ENCODE peak calls at places on chromosomes 4 and X, in eight cellular contexts. E is foreskin keratinocyte, D is HCT116, I is tibial artery, J is stomach, L is pancreas, F is right lobe of liver, N is testis. U is an unnamed sample.

GRCh38 chr4:94974773-94975172 is 217.0 kb downstream of the BMPR1B start:
- DNase-seq in E (peak; percentile 20), D (no peak), I (no peak), J (no peak), L (no peak), F (no peak), N (no peak), U (no peak)

GRCh38 chr4:77327151-77327550 is 170.1 kb downstream of the CCNG2 start:
- DNase-seq in E (no peak), D (no peak), I (no peak), J (no peak), L (no peak), F (no peak), N (no peak), U (no peak)

GRCh38 chr4:110211007-110211769 is 12.8 kb upstream of the ELOVL6 start:
- DNase-seq in E (peak; percentile 18), D (no peak), I (no peak), J (no peak), L (no peak), F (no peak), N (peak; percentile 22), U (peak; percentile 40)

GRCh38 chrX:127457161-127457560 is 595.0 kb downstream of the ACTRT1 start:
- DNase-seq in E (peak; percentile 0), D (no peak), I (no peak), J (no peak), L (no peak), F (no peak), N (no peak), U (no peak)

GRCh38 chrX:109840585-109840984 is 107.5 kb upstream of the ACSL4 start:
- DNase-seq in E (peak; percentile 88), D (peak; percentile 21), I (peak; percentile 63), J (no peak), L (no peak), F (no peak), N (peak; percentile 19), U (no peak)

GRCh38 chrX:153766098-153766817 is 2.2 kb downstream of the PLXNB3 start:
- DNase-seq in E (peak; percentile 55), D (no peak), I (no peak), J (no peak), L (peak; percentile 58), F (peak; percentile 27), N (no peak), U (peak; percentile 74)

GRCh38 chrX:123993326-123993725 is 31.8 kb downstream of the STAG2 start:
- DNase-seq in E (peak; percentile 83), D (no peak), I (no peak), J (no peak), L (no peak), F (no peak), N (no peak), U (peak; percentile 57)

GRCh38 chrX:2301901-2302300 is 198.9 kb downstream of the DHRSX start:
- DNase-seq in E (no peak), D (no peak), I (no peak), J (no peak), L (no peak), F (no peak), N (no peak), U (no peak)

GRCh38 chrX:153900806-153901752 is 3.4 kb upstream of the AVPR2 start:
- DNase-seq in E (peak; percentile 86), D (no peak), I (peak; percentile 68), J (peak; percentile 30), L (no peak), F (peak; percentile 32), N (peak; percentile 44), U (peak; percentile 46)

GRCh38 chr4:185256444-185256843 is 47.0 kb downstream of the SNX25 start:
- DNase-seq in E (peak; percentile 75), D (peak; percentile 12), I (no peak), J (no peak), L (no peak), F (no peak), N (no peak), U (no peak)

GRCh38 chrX:135977611-135978010 is 3.8 kb upstream of the MMGT1 start:
- DNase-seq in E (peak; percentile 34), D (no peak), I (no peak), J (no peak), L (no peak), F (no peak), N (no peak), U (no peak)

GRCh38 chr4:189498457-189498856 is 442.2 kb upstream of the FRG1 start:
- DNase-seq in E (no peak), D (no peak), I (no peak), J (no peak), L (no peak), F (no peak), N (no peak), U (no peak)

DNA sequence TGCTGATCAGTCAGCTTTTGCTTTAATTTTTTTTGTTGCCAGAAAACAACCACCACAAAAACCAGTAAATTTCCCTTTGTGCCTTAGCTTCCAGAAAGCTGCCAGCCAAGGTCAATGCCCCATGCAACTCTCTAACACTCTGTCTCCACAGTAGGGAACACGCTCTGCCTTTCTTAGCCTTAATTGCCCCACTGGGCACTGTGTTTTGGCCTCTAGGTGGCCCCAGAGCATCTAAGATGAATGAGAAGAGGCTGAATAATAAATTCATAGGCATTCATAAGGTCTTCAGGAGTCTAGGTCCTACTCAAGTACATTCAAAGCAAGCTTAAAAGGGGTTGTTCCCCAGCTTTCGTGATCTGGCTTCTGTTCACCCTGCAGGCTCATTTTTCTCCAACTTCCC is 57.7 kb upstream of the PASD1 start:
- DNase-seq in E (peak; percentile 1), D (peak; percentile 8), I (no peak), J (no peak), L (no peak), F (no peak), N (peak; percentile 56), U (peak; percentile 44)
- TF ChIP-seq CTCF in E (peak; percentile 53), D (peak; percentile 42), I (no peak), J (no peak), L (peak; percentile 7), F (peak; percentile 35), N (peak; percentile 17), U (peak; percentile 3)

GRCh38 chrX:46770006-46770816 is 11.3 kb upstream of the SLC9A7 start:
- DNase-seq in E (no peak), D (no peak), I (no peak), J (no peak), L (no peak), F (no peak), N (no peak), U (peak; percentile 47)

DNA sequence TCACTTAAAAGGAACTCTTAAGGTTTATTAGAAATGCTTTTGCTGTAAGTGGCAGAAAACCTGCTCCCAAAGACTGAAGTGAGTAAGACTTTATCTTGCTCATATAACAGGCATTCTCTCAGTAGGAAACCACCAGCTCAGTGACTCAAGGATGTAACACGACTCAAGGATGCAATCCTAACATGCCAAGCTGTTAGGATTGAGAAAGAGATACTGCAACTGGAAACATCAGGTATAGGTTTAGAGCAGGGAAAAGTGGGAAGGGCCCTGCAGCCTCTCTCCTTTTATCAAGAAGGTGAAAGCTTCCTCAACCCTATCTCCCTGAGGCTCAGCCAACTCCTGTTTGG is 11.9 kb upstream of the SLC9A7 start:
- DNase-seq in E (peak; percentile 89), D (no peak), I (no peak), J (no peak), L (no peak), F (no peak), N (no peak), U (peak; percentile 76)
- H3K27ac ChIP-seq in E (peak overlapping the region; percentile 41), D (no peak overlapping the region), I (no peak overlapping the region), J (no peak overlapping the region), L (no peak overlapping the region), F (no peak overlapping the region), N (no peak overlapping the region), U (no peak overlapping the region)

GRCh38 chrX:40169193-40170086 is 71.7 kb upstream of the BCOR start:
- DNase-seq in E (peak; percentile 54), D (peak; percentile 78), I (peak; percentile 70), J (peak; percentile 74), L (peak; percentile 66), F (peak; percentile 53), N (peak; percentile 79), U (peak; percentile 83)

GRCh38 chrX:40172169-40172979 is 74.6 kb upstream of the BCOR start:
- DNase-seq in E (no peak), D (no peak), I (peak; percentile 84), J (peak; percentile 72), L (peak; percentile 80), F (peak; percentile 72), N (peak; percentile 63), U (peak; percentile 62)

GRCh38 chrX:40172980-40173661 is 75.4 kb upstream of the BCOR start:
- DNase-seq in E (no peak), D (no peak), I (no peak), J (no peak), L (no peak), F (no peak), N (no peak), U (no peak)

GRCh38 chrX:40170830-40171512 is 73.2 kb upstream of the BCOR start:
- DNase-seq in E (no peak), D (no peak), I (no peak), J (no peak), L (no peak), F (no peak), N (no peak), U (no peak)

DNA sequence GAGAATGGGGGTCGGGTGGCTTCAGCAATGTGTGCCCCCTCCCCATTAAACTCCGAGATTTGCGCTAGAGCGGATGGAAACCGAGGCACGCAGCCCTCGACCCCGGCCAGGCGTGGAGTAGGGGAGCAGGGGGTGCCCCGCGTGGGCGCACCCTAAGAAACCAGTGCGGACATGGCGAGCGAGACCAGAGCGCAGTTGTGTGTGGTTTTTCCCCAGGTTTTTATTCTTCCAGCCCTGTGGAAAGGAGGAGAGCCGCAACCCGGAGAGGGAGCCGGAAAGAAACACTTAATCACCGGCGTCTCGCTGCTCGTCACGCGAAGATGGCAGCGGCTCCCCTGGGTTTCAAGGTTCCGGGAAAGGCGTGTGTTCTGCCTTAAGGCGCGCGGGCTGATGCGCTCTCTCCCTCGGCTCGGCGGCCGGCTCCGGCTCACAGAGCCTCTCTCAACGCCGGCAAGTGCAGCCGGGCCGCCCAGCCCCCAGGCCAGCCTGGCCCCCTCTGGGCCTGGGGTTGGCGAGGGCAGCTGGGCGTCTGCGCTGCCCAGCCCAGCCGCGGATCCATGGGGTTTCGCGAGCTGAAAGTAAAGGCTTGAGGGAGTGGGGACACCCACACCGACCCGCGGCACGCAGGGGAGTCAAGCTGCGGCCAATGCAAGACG is 73.9 kb upstream of the BCOR start:
- DNase-seq in E (no peak), D (no peak), I (no peak), J (no peak), L (peak; percentile 69), F (no peak), N (peak; percentile 41), U (peak; percentile 53)
- H3K4me1 ChIP-seq in E (no peaks in the 10 kb centered on the region), D (peaks cover 93% of the 10 kb centered on the region), I (peaks cover 31% of the 10 kb centered on the region), J (peaks cover 94% of the 10 kb centered on the region), L (no peaks in the 10 kb centered on the region), F (peaks cover 20% of the 10 kb centered on the region), N (no peaks in the 10 kb centered on the region), U (peaks cover 48% of the 10 kb centered on the region)

DNA sequence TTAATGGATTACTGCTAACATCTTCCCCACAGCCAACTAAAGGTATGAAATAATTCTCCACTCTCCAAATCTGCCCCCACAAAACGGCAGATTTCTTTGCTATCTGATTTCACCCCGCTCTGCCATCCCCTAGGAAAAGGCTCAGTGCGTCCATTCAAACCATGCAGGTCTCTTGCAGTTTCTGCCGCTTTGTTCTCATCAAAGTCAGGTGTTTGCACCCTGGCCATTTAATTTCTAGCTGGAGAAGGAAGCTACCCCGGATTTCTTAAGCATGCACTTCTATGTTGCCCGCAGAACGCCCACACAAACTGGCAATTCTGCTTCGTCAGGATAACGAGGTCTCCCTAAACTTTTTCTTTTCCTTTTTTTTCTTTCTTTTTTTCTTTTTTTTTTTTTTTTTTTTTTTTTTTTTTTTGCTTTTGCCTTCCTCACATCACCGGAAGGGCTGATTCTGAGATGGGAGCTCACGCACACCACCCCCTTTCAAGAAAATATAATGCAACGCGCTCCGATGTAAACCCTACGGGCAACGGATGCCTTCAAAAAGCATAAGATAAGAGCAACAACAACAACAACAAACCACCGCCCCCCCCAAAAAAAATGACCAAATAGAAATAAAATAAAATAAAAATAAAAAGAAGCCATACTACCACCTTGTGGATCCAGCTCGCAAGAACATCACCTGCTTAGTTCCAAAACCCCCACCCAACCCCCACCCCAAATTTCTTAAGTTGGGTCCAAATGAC is 3.2 kb downstream of the NLGN4X start:
- DNase-seq in E (no peak), D (no peak), I (no peak), J (no peak), L (no peak), F (no peak), N (no peak), U (no peak)
- TF ChIP-seq CTCF in E (no peak), D (no peak), I (no peak), J (no peak), L (no peak), F (peak; percentile 17), N (no peak), U (no peak)

U was measured in cardiac muscle cell.